ENCODE peak calls at places on chromosome 10, in four cellular contexts. L, E, R and V are unnamed samples.

GRCh38 chr10:11823122-11823988 is at the start of gene PROSER2:
- DNase-seq in E (peak; percentile 80), R (no peak), L (no peak), V (peak; percentile 94)

GRCh38 chr10:119541459-119542356 is 811 bp downstream of the RGS10 start:
- DNase-seq in L (peak; percentile 20), R (no peak), E (no peak), V (peak; percentile 47)

GRCh38 chr10:96377816-96378294 is 19.1 kb upstream of the OPALIN start:
- DNase-seq in R (no peak), E (peak; percentile 28), L (no peak), V (peak; percentile 51)

GRCh38 chr10:12394236-12395033 is 45.1 kb downstream of the CAMK1D start:
- DNase-seq in L (no peak), R (no peak), E (no peak), V (no peak)

GRCh38 chr10:69345890-69346474 is 67.7 kb downstream of the HK1 start:
- DNase-seq in E (no peak), L (no peak), R (no peak), V (no peak)

GRCh38 chr10:124534231-124534798 is 72.7 kb downstream of the LHPP start:
- DNase-seq in E (no peak), R (no peak), L (no peak), V (no peak)

GRCh38 chr10:101145145-101145544 is 14.0 kb downstream of the TLX1 start:
- DNase-seq in R (no peak), E (no peak), L (no peak), V (no peak)

GRCh38 chr10:74738985-74739567 is 87.3 kb upstream of the KAT6B start:
- DNase-seq in R (no peak), L (no peak), E (no peak), V (no peak)

GRCh38 chr10:25849971-25850370 is 84.1 kb upstream of the MYO3A start:
- DNase-seq in E (no peak), R (no peak), L (no peak), V (no peak)

GRCh38 chr10:97069576-97070362 is 116.0 kb downstream of the SLIT1 start:
- DNase-seq in E (no peak), R (no peak), L (no peak), V (no peak)

GRCh38 chr10:5293691-5294550 is 70.8 kb upstream of the UCN3 start:
- DNase-seq in E (peak; percentile 29), L (peak; percentile 41), R (peak; percentile 2), V (peak; percentile 45)

GRCh38 chr10:114623661-114624294 is 34.3 kb downstream of the ABLIM1 start:
- DNase-seq in E (peak; percentile 78), L (no peak), R (peak; percentile 59), V (peak; percentile 72)

GRCh38 chr10:124156524-124157225 is 63.3 kb upstream of the CHST15 start:
- DNase-seq in L (no peak), R (no peak), E (no peak), V (no peak)

GRCh38 chr10:79239930-79240713 is 107.1 kb upstream of the PPIF start:
- DNase-seq in E (no peak), R (no peak), L (no peak), V (no peak)

GRCh38 chr10:5560844-5561703 is 36.3 kb downstream of the CALML3 start:
- DNase-seq in L (no peak), R (no peak), E (no peak), V (no peak)

GRCh38 chr10:116653885-116654284 is 33.1 kb downstream of the PNLIPRP2 start:
- DNase-seq in L (no peak), E (no peak), R (no peak), V (no peak)

GRCh38 chr10:79438021-79438698 is 7.3 kb downstream of the ZCCHC24 start:
- DNase-seq in L (no peak), E (no peak), R (no peak), V (no peak)

GRCh38 chr10:46255696-46256355 is 31.0 kb upstream of the ANTXRL start:
- DNase-seq in L (peak; percentile 27), E (peak; percentile 27), R (no peak), V (peak; percentile 67)

GRCh38 chr10:49645417-49646255 is 31.8 kb downstream of the CHAT start:
- DNase-seq in R (no peak), L (no peak), E (no peak), V (no peak)

GRCh38 chr10:89744021-89744420 is 42.6 kb downstream of the KIF20B start:
- DNase-seq in R (no peak), L (no peak), E (peak; percentile 31), V (peak; percentile 30)

GRCh38 chr10:31958849-31959248 is 30.2 kb upstream of the ARHGAP12 start:
- DNase-seq in L (no peak), E (no peak), R (no peak), V (no peak)